ENCODE peak calls at places on chromosome 15, in seven cellular contexts. S, Q, Z, N, I, M and L are unnamed samples.

GRCh38 chr15:67174864-67175573 is 79.4 kb downstream of the AAGAB start:
- DNase-seq in S (peak), Q (no peak), Z (no peak), N (no peak), I (no peak), M (no peak), L (peak)

GRCh38 chr15:93111451-93111850 is 22.4 kb upstream of the RGMA start:
- DNase-seq in S (no peak), Q (no peak), Z (no peak), N (no peak), I (no peak), M (no peak), L (no peak)

GRCh38 chr15:78101423-78102105 is 9.2 kb downstream of the SH2D7 start:
- DNase-seq in S (no peak), Q (no peak), Z (no peak), N (no peak), I (no peak), M (no peak), L (no peak)

GRCh38 chr15:101359365-101359947 is 64.4 kb upstream of the SNRPA1 start:
- DNase-seq in S (no peak), Q (no peak), Z (no peak), N (no peak), I (no peak), M (no peak), L (no peak)

GRCh38 chr15:43505723-43506122 is 11.7 kb upstream of the MAP1A start:
- DNase-seq in S (peak), Q (no peak), Z (no peak), N (no peak), I (peak), M (no peak), L (no peak)

GRCh38 chr15:65263313-65263712 is 23.4 kb downstream of the PARP16 start:
- DNase-seq in S (peak), Q (no peak), Z (no peak), N (no peak), I (no peak), M (no peak), L (no peak)

GRCh38 chr15:51077565-51078153 is 17.0 kb downstream of the TNFAIP8L3 start:
- DNase-seq in S (peak), Q (peak), Z (no peak), N (peak), I (peak), M (peak), L (peak)

GRCh38 chr15:70512772-70513362 is 250.5 kb downstream of the UACA start:
- DNase-seq in S (peak), Q (no peak), Z (no peak), N (no peak), I (peak), M (no peak), L (peak)

GRCh38 chr15:73600413-73601050 is 32.7 kb downstream of the NPTN start:
- DNase-seq in S (no peak), Q (no peak), Z (no peak), N (no peak), I (no peak), M (no peak), L (no peak)

GRCh38 chr15:74130089-74130848 is at the start of gene ISLR2:
- DNase-seq in S (peak), Q (no peak), Z (no peak), N (no peak), I (peak), M (no peak), L (no peak)

GRCh38 chr15:67100124-67100791 is 34.9 kb downstream of the SMAD3 start:
- DNase-seq in S (no peak), Q (no peak), Z (no peak), N (no peak), I (no peak), M (no peak), L (no peak)

GRCh38 chr15:65484876-65485275 is 32.6 kb downstream of the DPP8 start:
- DNase-seq in S (no peak), Q (no peak), Z (no peak), N (no peak), I (no peak), M (no peak), L (no peak)

GRCh38 chr15:72057548-72058091 is 60.3 kb downstream of the MYO9A start:
- DNase-seq in S (no peak), Q (no peak), Z (no peak), N (no peak), I (no peak), M (no peak), L (peak)

GRCh38 chr15:27714675-27715074 is 384.4 kb downstream of the OCA2 start:
- DNase-seq in S (no peak), Q (no peak), Z (no peak), N (no peak), I (no peak), M (no peak), L (no peak)

GRCh38 chr15:73165844-73166243 is 113.6 kb downstream of the NEO1 start:
- DNase-seq in S (peak), Q (no peak), Z (no peak), N (no peak), I (no peak), M (no peak), L (no peak)

GRCh38 chr15:63402498-63403253 is 21.0 kb upstream of the CA12 start:
- DNase-seq in S (peak), Q (peak), Z (no peak), N (no peak), I (peak), M (no peak), L (peak)

GRCh38 chr15:62406268-62406667 is 241.2 kb upstream of the C2CD4B start:
- DNase-seq in S (no peak), Q (no peak), Z (no peak), N (no peak), I (no peak), M (no peak), L (no peak)

GRCh38 chr15:44738340-44738984 is 2.1 kb downstream of the TRIM69 start:
- DNase-seq in S (peak), Q (peak), Z (no peak), N (no peak), I (peak), M (no peak), L (peak)

GRCh38 chr15:44536298-44536961 is 517 bp upstream of the EIF3J start:
- DNase-seq in S (peak), Q (peak), Z (peak), N (peak), I (peak), M (no peak), L (peak)

GRCh38 chr15:35194296-35194695 is 109.2 kb upstream of the NANOGP8 start:
- DNase-seq in S (peak), Q (no peak), Z (no peak), N (no peak), I (no peak), M (no peak), L (no peak)